ENCODE peak calls at places on chromosome 16, in four cellular contexts. P is fibroblast of lung, Q is H9, V is neural progenitor cell. N is an unnamed sample. For H3K4me1 and H3K9me3, the result is how much of the 10 kb centered on the place peaks cover.

GRCh38 chr16:58236231-58236690 is 38.4 kb upstream of the CSNK2A2 start:
- DNase-seq in P (peak), Q (peak), V (peak), N (peak)

GRCh38 chr16:64627781-64628180 is 494.1 kb downstream of the CDH11 start:
- DNase-seq in P (no peak), Q (no peak), V (no peak), N (no peak)

GRCh38 chr16:27161398-27161797 is 41.9 kb upstream of the KDM8 start:
- DNase-seq in P (no peak), Q (no peak), V (no peak), N (no peak)

GRCh38 chr16:24568392-24568791 is 29.0 kb downstream of the RBBP6 start:
- DNase-seq in P (peak), Q (no peak), V (no peak), N (no peak)

GRCh38 chr16:79885320-79885719 is 284.8 kb upstream of the MAF start:
- DNase-seq in P (no peak), Q (no peak), V (no peak), N (no peak)

GRCh38 chr16:70725024-70725911 is 39.4 kb upstream of the MTSS2 start:
- DNase-seq in P (no peak), Q (no peak), V (no peak), N (no peak)

GRCh38 chr16:23244122-23244521 is 58.0 kb upstream of the SCNN1B start:
- DNase-seq in P (no peak), Q (no peak), V (no peak), N (no peak)

GRCh38 chr16:83888672-83889044 is 10.3 kb upstream of the MLYCD start:
- DNase-seq in P (no peak), Q (no peak), V (no peak), N (no peak)

GRCh38 chr16:88978608-88979346 is 1.8 kb upstream of the CBFA2T3 start:
- DNase-seq in P (no peak), Q (no peak), V (no peak), N (no peak)

GRCh38 chr16:65807858-65808257 is 558.6 kb upstream of the CDH5 start:
- DNase-seq in P (no peak), Q (no peak), V (no peak), N (no peak)

GRCh38 chr16:19520861-19521331 is 1.0 kb downstream of the GDE1 start:
- DNase-seq in P (peak), Q (no peak), V (no peak), N (peak)

DNA sequence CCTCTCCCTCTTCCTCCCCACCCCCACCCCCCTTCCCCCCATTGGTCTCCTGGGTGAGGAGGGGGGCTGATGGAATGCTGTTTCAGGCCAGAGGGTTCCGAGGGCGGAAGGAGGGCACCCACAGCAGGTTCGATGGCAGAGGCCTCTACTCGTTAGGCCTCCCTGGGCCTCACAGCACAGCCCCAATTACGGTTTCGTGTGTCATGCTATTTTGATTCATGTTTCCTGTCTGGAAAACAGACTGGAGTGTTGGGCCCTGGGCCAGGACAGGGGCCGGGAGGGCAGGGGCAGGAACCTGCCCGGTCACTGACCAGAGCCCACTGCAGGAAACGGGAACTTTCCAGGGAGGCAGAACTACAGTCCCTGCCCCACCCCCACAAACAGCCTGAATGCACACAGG is 138.2 kb downstream of the C16orf95 start:
- DNase-seq in P (peak), Q (peak), V (no peak), N (no peak)
- H3K4me1 ChIP-seq in P (under half), Q (under half), V (under half), N (under half)

GRCh38 chr16:12522334-12522733 is 281.4 kb downstream of the CPPED1 start:
- DNase-seq in P (no peak), Q (no peak), V (no peak), N (no peak)
- H3K9me3 ChIP-seq in P (under half), Q (under half), V (under half), N (under half)

DNA sequence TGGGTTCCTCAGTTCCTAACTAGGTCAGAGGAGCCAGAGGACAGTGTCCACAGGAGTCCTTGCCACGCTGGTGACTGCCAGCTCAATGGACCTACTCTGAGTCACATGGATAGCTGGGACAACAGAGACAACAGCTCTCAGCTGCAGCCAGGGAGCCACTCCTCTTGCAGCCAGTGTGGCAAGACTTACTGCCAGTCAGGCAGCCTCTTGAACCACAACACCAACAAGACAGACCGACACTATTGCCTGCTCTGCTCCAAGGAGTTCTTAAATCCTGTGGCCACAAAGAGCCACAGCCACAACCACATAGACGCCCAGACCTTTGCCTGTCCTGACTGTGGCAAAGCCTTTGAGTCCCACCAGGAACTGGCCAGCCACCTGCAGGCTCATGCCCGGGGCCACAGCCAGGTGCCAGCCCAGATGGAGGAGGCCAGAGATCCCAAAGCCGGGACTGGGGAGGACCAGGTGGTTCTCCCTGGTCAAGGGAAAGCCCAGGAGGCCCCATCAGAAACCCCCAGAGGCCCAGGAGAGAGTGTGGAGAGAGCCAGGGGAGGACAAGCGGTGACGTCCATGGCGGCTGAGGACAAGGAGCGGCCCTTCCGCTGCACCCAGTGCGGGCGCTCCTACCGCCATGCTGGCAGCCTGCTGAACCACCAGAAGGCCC is 6.7 kb downstream of the ZNF646 start:
- DNase-seq in P (no peak), Q (no peak), V (no peak), N (no peak)
- H3K4me2 ChIP-seq in P (no peak), Q (no peak), V (no peak), N (no peak)

GRCh38 chr16:87851601-87852000 is 17.7 kb downstream of the SLC7A5 start:
- DNase-seq in P (no peak), Q (no peak), V (peak), N (no peak)

GRCh38 chr16:87848676-87849345 is 20.5 kb downstream of the SLC7A5 start:
- DNase-seq in P (no peak), Q (no peak), V (no peak), N (no peak)

GRCh38 chr16:87850009-87851006 is 19.0 kb downstream of the SLC7A5 start:
- DNase-seq in P (peak), Q (peak), V (peak), N (peak)

GRCh38 chr16:87849419-87850008 is 19.8 kb downstream of the SLC7A5 start:
- DNase-seq in P (no peak), Q (no peak), V (no peak), N (no peak)

DNA sequence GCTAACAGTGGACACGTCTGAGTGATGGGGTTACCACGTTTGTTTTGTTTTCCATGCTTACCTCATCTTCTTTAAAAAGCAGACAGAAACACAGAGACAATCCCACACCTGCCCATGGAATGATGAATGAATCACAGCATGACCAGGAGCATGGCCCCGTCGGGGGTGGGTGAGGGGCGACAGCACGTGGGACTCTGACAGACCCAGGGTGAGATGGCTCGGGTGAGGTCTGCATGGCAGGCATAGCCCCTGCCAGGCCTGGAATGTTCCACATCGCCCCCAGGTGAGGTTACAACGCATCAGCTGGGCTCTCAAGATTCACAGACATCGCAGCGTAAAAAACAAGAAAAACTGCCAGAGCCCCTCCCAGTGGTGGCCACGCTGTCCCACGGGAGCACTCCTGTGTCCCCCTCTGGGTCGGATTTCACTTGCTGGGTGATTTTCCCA is 18.1 kb downstream of the SLC7A5 start:
- DNase-seq in P (peak), Q (no peak), V (no peak), N (no peak)
- H3K4me1 ChIP-seq in P (under half), Q (under half), V (under half), N (under half)